ENCODE peak calls at places on chromosomes 1 and 21, in seven cellular contexts. S, Z, K, H, E, M and D are unnamed samples.

GRCh38 chr1:36657826-36658225 is 175.1 kb upstream of the CSF3R start:
- DNase-seq in S (no peak), Z (no peak), K (no peak), H (no peak), E (no peak), M (no peak), D (no peak)

GRCh38 chr1:180173952-180174351 is 19.3 kb downstream of the QSOX1 start:
- DNase-seq in S (peak), Z (no peak), K (no peak), H (peak), E (peak), M (peak), D (no peak)

GRCh38 chr1:85344256-85344694 is 67.8 kb upstream of the BCL10 start:
- DNase-seq in S (peak), Z (no peak), K (no peak), H (no peak), E (no peak), M (peak), D (no peak)

GRCh38 chr1:224181453-224181810 is 1.6 kb upstream of the DEGS1 start:
- DNase-seq in S (no peak), Z (no peak), K (no peak), H (no peak), E (no peak), M (no peak), D (no peak)

GRCh38 chr1:87404306-87404705 is 75.6 kb downstream of the LMO4 start:
- DNase-seq in S (no peak), Z (peak), K (no peak), H (no peak), E (no peak), M (no peak), D (no peak)

GRCh38 chr1:150869683-150870082 is 6.7 kb downstream of the ARNT start:
- DNase-seq in S (no peak), Z (no peak), K (no peak), H (no peak), E (no peak), M (no peak), D (no peak)

GRCh38 chr21:32412162-32412997 is at the start of gene EVA1C:
- DNase-seq in S (peak), Z (no peak), K (no peak), H (peak), E (peak), M (peak), D (peak)

GRCh38 chr1:78223417-78224215 is 177.8 kb downstream of the GIPC2 start:
- DNase-seq in S (no peak), Z (no peak), K (no peak), H (no peak), E (no peak), M (peak), D (no peak)

GRCh38 chr1:70504821-70505193 is 93.7 kb downstream of the CTH start:
- DNase-seq in S (no peak), Z (no peak), K (no peak), H (no peak), E (no peak), M (peak), D (no peak)

GRCh38 chr1:239810071-239810481 is 281.6 kb upstream of the FMN2 start:
- DNase-seq in S (no peak), Z (no peak), K (no peak), H (no peak), E (no peak), M (no peak), D (no peak)

GRCh38 chr1:244858357-244858756 is 6.0 kb downstream of the HNRNPU start:
- DNase-seq in S (no peak), Z (no peak), K (no peak), H (no peak), E (no peak), M (no peak), D (no peak)

GRCh38 chr1:200875416-200875815 is 2.6 kb downstream of the GPR25 start:
- DNase-seq in S (no peak), Z (no peak), K (no peak), H (no peak), E (no peak), M (no peak), D (no peak)

GRCh38 chr1:222060247-222060851 is 318.5 kb upstream of the DUSP10 start:
- DNase-seq in S (no peak), Z (no peak), K (no peak), H (no peak), E (no peak), M (no peak), D (no peak)

GRCh38 chr1:217881131-217881543 is 250.0 kb downstream of the SPATA17 start:
- DNase-seq in S (no peak), Z (no peak), K (no peak), H (no peak), E (no peak), M (no peak), D (no peak)

GRCh38 chr1:179529482-179529881 is 46.3 kb downstream of the NPHS2 start:
- DNase-seq in S (no peak), Z (no peak), K (no peak), H (no peak), E (no peak), M (no peak), D (no peak)

GRCh38 chr1:41648844-41649243 is 164.4 kb upstream of the EDN2 start:
- DNase-seq in S (no peak), Z (no peak), K (no peak), H (no peak), E (no peak), M (no peak), D (no peak)

GRCh38 chr1:64864018-64864945 is 102.1 kb downstream of the JAK1 start:
- DNase-seq in S (peak), Z (no peak), K (peak), H (peak), E (peak), M (peak), D (peak)

GRCh38 chr1:205325334-205325884 is 3.9 kb upstream of the NUAK2 start:
- DNase-seq in S (no peak), Z (peak), K (no peak), H (no peak), E (peak), M (peak), D (peak)

GRCh38 chr1:156860639-156861423 is at the start of gene NTRK1:
- DNase-seq in S (no peak), Z (peak), K (no peak), H (no peak), E (no peak), M (peak), D (peak)

GRCh38 chr1:74767490-74767889 is 34.5 kb downstream of the TYW3 start:
- DNase-seq in S (no peak), Z (no peak), K (peak), H (no peak), E (no peak), M (peak), D (no peak)

GRCh38 chr1:244164563-244164890 is 113.4 kb downstream of the ZBTB18 start:
- DNase-seq in S (no peak), Z (no peak), K (no peak), H (no peak), E (no peak), M (no peak), D (no peak)

GRCh38 chr1:241627453-241628329 is 12.5 kb downstream of the CHML start:
- DNase-seq in S (no peak), Z (peak), K (no peak), H (no peak), E (no peak), M (peak), D (peak)

GRCh38 chr1:117368116-117369108 is 1.2 kb downstream of the MAN1A2 start:
- DNase-seq in S (no peak), Z (peak), K (no peak), H (no peak), E (no peak), M (peak), D (no peak)

GRCh38 chr1:111625263-111625662 is 5.7 kb downstream of the RAP1A start:
- DNase-seq in S (no peak), Z (no peak), K (no peak), H (no peak), E (no peak), M (no peak), D (no peak)

GRCh38 chr1:165287329-165287728 is 69.2 kb downstream of the LMX1A start:
- DNase-seq in S (no peak), Z (no peak), K (no peak), H (no peak), E (no peak), M (no peak), D (no peak)

GRCh38 chr1:81803423-81804103 is 2.8 kb downstream of the ADGRL2 start:
- DNase-seq in S (no peak), Z (no peak), K (no peak), H (no peak), E (no peak), M (peak), D (no peak)

GRCh38 chr1:57674803-57675202 is 250.9 kb upstream of the DAB1 start:
- DNase-seq in S (no peak), Z (no peak), K (no peak), H (no peak), E (no peak), M (peak), D (no peak)

GRCh38 chr1:201319631-201320030 is 36.3 kb downstream of the PKP1 start:
- DNase-seq in S (peak), Z (no peak), K (no peak), H (no peak), E (no peak), M (no peak), D (no peak)

GRCh38 chr21:45420061-45420521 is 15.1 kb downstream of the COL18A1 start:
- DNase-seq in S (peak), Z (no peak), K (no peak), H (peak), E (no peak), M (no peak), D (no peak)

GRCh38 chr21:31731112-31731801 is 661 bp downstream of the SCAF4 start:
- DNase-seq in S (peak), Z (peak), K (no peak), H (peak), E (peak), M (no peak), D (peak)

GRCh38 chr1:23792151-23792945 is 1.4 kb downstream of the LYPLA2 start:
- DNase-seq in S (peak), Z (no peak), K (no peak), H (peak), E (no peak), M (no peak), D (no peak)
- H3K4me3 ChIP-seq in S (peak), Z (peak), K (peak), H (peak), E (peak), M (peak), D (no peak)

GRCh38 chr1:174875306-174875705 is 124.4 kb upstream of the CACYBP start:
- DNase-seq in S (peak), Z (no peak), K (no peak), H (no peak), E (no peak), M (no peak), D (no peak)

GRCh38 chr1:174880171-174880570 is 119.6 kb upstream of the CACYBP start:
- DNase-seq in S (no peak), Z (no peak), K (no peak), H (no peak), E (no peak), M (no peak), D (no peak)

GRCh38 chr1:174872615-174873058 is 127.1 kb upstream of the CACYBP start:
- DNase-seq in S (no peak), Z (no peak), K (no peak), H (no peak), E (no peak), M (peak), D (no peak)

GRCh38 chr1:174874337-174875053 is 125.3 kb upstream of the CACYBP start:
- DNase-seq in S (no peak), Z (no peak), K (peak), H (no peak), E (no peak), M (no peak), D (no peak)

GRCh38 chr1:174877208-174877673 is 122.5 kb upstream of the CACYBP start:
- DNase-seq in S (no peak), Z (no peak), K (no peak), H (no peak), E (no peak), M (no peak), D (no peak)
- H3K4me3 ChIP-seq in S (peak), Z (no peak), K (no peak), H (no peak), E (no peak), M (no peak), D (no peak)

GRCh38 chr1:6027591-6027990 is 18.1 kb upstream of the KCNAB2 start:
- DNase-seq in S (no peak), Z (peak), K (no peak), H (no peak), E (no peak), M (no peak), D (no peak)

GRCh38 chr1:6029351-6029750 is 16.3 kb upstream of the KCNAB2 start:
- DNase-seq in S (no peak), Z (no peak), K (no peak), H (no peak), E (no peak), M (no peak), D (no peak)

GRCh38 chr1:6026095-6026809 is 19.4 kb upstream of the KCNAB2 start:
- DNase-seq in S (peak), Z (peak), K (peak), H (peak), E (peak), M (peak), D (peak)

GRCh38 chr1:6030144-6030543 is 15.5 kb upstream of the KCNAB2 start:
- DNase-seq in S (no peak), Z (no peak), K (no peak), H (no peak), E (no peak), M (no peak), D (no peak)

GRCh38 chr1:6028042-6028895 is 17.4 kb upstream of the KCNAB2 start:
- DNase-seq in S (peak), Z (peak), K (peak), H (peak), E (peak), M (peak), D (peak)
- H3K4me3 ChIP-seq in S (peak), Z (peak), K (peak), H (peak), E (no peak), M (no peak), D (peak)

GRCh38 chr1:19975423-19976193 is 3.8 kb downstream of the PLA2G2A start:
- DNase-seq in S (no peak), Z (no peak), K (no peak), H (no peak), E (no peak), M (no peak), D (no peak)

GRCh38 chr1:19979494-19979977 is at the start of gene PLA2G2A:
- DNase-seq in S (no peak), Z (no peak), K (no peak), H (no peak), E (peak), M (no peak), D (no peak)

GRCh38 chr1:19974822-19975416 is 4.5 kb downstream of the PLA2G2A start:
- DNase-seq in S (no peak), Z (no peak), K (no peak), H (no peak), E (peak), M (peak), D (peak)

GRCh38 chr1:19978143-19978542 is 1.3 kb downstream of the PLA2G2A start:
- DNase-seq in S (no peak), Z (no peak), K (no peak), H (no peak), E (no peak), M (no peak), D (no peak)

DNA sequence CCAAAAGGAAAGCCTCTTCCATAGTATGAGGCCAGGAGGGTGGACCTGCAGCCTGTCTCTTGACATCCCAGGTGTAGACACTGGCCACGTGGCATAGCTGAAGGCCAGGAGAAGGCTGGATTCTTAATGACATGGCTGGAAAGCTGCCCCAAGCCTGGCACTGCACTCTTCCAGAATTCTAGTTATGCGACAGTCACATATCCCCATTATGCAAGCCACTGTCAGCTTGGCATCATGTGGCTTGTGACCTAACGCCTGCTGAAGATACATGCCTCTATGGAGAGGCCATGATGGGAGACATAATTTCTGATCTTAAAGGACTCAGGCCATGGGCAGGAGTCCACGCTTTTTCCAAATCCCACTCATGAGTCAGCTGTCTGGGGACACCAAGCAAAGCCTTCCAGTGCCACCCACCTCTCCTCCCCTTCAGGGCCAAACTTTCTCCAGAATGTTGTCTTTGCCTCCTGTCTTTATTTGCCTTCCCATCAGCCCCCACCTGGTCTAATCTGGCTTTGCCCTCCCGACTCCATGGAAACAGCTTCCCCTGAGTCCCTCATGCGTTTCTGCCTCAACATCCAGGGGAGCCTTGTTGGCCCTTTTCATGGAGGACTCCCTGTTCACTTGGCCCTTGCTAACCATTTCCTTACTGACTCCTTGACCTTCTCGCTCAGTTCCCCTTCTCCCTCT is 3.0 kb downstream of the PLA2G2A start:
- DNase-seq in S (no peak), Z (no peak), K (no peak), H (no peak), E (no peak), M (no peak), D (no peak)
- H3K4me3 ChIP-seq in S (no peak), Z (no peak), K (no peak), H (no peak), E (no peak), M (no peak), D (no peak)

GRCh38 chr1:59367269-59368006 is 70.5 kb downstream of the FGGY start:
- DNase-seq in S (peak), Z (no peak), K (no peak), H (no peak), E (peak), M (peak), D (no peak)

GRCh38 chr1:59364012-59364411 is 67.1 kb downstream of the FGGY start:
- DNase-seq in S (no peak), Z (no peak), K (no peak), H (no peak), E (no peak), M (no peak), D (no peak)

GRCh38 chr1:59366352-59366751 is 69.5 kb downstream of the FGGY start:
- DNase-seq in S (no peak), Z (no peak), K (no peak), H (no peak), E (no peak), M (peak), D (no peak)

GRCh38 chr1:59368007-59368670 is 71.2 kb downstream of the FGGY start:
- DNase-seq in S (no peak), Z (no peak), K (no peak), H (no peak), E (no peak), M (no peak), D (no peak)
- H3K4me3 ChIP-seq in S (no peak), Z (no peak), K (no peak), H (no peak), E (no peak), M (no peak), D (no peak)

GRCh38 chr1:56517404-56518130 is 61.8 kb downstream of the PLPP3 start:
- DNase-seq in S (no peak), Z (no peak), K (no peak), H (no peak), E (no peak), M (no peak), D (no peak)
- H3K4me3 ChIP-seq in S (no peak), Z (no peak), K (no peak), H (no peak), E (no peak), M (no peak), D (no peak)

DNA sequence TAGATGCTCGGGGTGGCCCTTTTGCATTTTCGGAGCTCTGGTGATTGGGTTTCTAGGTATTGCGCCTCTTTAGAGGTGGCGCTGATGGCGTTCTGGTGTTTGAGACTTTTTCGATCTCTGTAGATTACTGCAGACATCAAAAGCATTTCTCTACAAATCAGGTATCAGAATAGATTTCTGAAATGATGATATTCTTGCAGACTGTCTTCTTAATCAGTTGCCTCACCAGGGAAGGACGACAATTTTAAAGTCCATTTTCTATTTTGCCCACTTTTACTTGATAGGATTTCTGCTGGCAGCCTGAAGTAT is 65.2 kb upstream of the VAMP3 start:
- DNase-seq in S (no peak), Z (no peak), K (no peak), H (no peak), E (no peak), M (no peak), D (no peak)
- H3K4me3 ChIP-seq in S (peak), Z (no peak), K (no peak), H (peak), E (peak), M (no peak), D (peak)

GRCh38 chr1:94978401-94978800 is 51.5 kb upstream of the CNN3 start:
- DNase-seq in S (no peak), Z (no peak), K (no peak), H (no peak), E (no peak), M (no peak), D (no peak)
- H3K4me3 ChIP-seq in S (no peak), Z (no peak), K (no peak), H (no peak), E (no peak), M (no peak), D (no peak)

DNA sequence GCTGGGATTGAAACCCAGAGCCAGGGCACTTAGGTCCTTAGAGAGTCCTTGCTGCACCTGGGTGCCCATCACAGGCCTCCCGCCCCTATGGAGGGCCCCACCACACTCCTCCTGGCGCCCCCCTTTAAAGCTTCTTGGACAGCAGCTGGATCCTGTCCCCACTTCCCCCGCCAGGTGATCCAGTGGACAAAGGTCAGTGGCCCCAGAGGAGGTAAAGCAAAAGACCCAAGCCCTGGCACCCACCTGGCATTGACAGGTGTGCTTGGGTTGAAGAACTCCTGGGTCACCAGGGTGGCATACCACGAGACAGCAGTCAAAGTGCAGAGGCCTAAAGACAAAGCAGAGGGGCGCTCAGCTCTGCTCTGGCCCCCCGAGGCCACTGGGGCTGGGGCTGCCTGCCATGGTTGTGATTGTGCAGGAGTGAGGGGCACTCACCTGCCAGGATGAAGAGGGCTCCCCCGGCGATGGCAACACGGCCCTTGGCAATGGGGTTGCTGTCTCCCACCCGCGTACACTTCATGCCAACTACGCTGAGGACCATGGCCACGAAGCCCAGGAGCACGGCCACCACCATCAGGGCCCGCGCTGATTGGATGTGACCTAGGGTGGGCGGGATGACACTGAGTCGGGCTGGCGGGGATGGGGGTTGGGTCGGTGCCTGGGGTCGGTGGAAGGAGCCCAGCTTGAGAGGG is 1.9 kb downstream of the CLDN19 start:
- DNase-seq in S (no peak), Z (no peak), K (no peak), H (no peak), E (no peak), M (no peak), D (no peak)
- H3K4me3 ChIP-seq in S (no peak), Z (no peak), K (no peak), H (no peak), E (no peak), M (no peak), D (no peak)